ENCODE peak calls at places on chromosome 3, in eight cellular contexts. V is pons; T is HTR-8/SVneo; N is GOT3; I is GM03348; G is fibroblast of mammary gland; D is stimulated activated CD4-positive, alpha-beta T cell treated with anti-CD3 and anti-CD28 coated beads, Interleukin-2, amount 100 ng/mL, for 24 hours; L is adrenal gland. Y is an unnamed sample.

GRCh38 chr3:10228248-10228950 is 19.9 kb upstream of the TATDN2 start:
- DNase-seq in V (peak), N (no peak), L (no peak), I (no peak), G (no peak), D (peak), T (no peak), Y (no peak)

GRCh38 chr3:194369522-194370279 is at the start of gene LRRC15:
- DNase-seq in L (peak), D (no peak), V (no peak), I (peak), N (no peak), G (peak), T (peak), Y (no peak)

GRCh38 chr3:31779514-31779913 is 201.5 kb downstream of the OSBPL10 start:
- DNase-seq in I (no peak), D (no peak), L (no peak), G (no peak), N (no peak), V (no peak), T (no peak), Y (no peak)

GRCh38 chr3:159835126-159835525 is 153.5 kb upstream of the IL12A start:
- DNase-seq in D (no peak), V (no peak), N (no peak), L (no peak), T (no peak), I (no peak), G (no peak), Y (no peak)

GRCh38 chr3:32460031-32460749 is 42.5 kb downstream of the CMTM6 start:
- DNase-seq in G (no peak), D (peak), N (no peak), T (no peak), I (peak), V (no peak), L (no peak), Y (no peak)

GRCh38 chr3:143163562-143163961 is 44.0 kb downstream of the CHST2 start:
- DNase-seq in L (no peak), V (peak), G (no peak), N (no peak), I (no peak), T (no peak), D (no peak), Y (no peak)

GRCh38 chr3:149316427-149316826 is 17.0 kb downstream of the TM4SF18 start:
- DNase-seq in V (no peak), L (no peak), T (no peak), D (no peak), N (no peak), I (peak), G (peak), Y (no peak)

GRCh38 chr3:46892285-46893145 is 15.0 kb downstream of the PTH1R start:
- DNase-seq in T (no peak), G (peak), D (no peak), N (peak), I (peak), V (peak), L (peak), Y (peak)

GRCh38 chr3:10712121-10712520 is 103.9 kb upstream of the SLC6A11 start:
- DNase-seq in N (no peak), T (no peak), L (no peak), G (no peak), D (no peak), I (no peak), V (no peak), Y (no peak)

GRCh38 chr3:59186735-59187134 is 136.9 kb upstream of the CFAP20DC start:
- DNase-seq in V (no peak), N (no peak), G (no peak), D (no peak), I (no peak), T (no peak), L (no peak), Y (no peak)

GRCh38 chr3:42067324-42067723 is 23.8 kb upstream of the TRAK1 start:
- DNase-seq in N (no peak), V (no peak), I (no peak), L (no peak), G (peak), D (no peak), T (no peak), Y (no peak)